ENCODE peak calls at places on chromosomes 11 and 22, in seven cellular contexts. O, H, J, X, Y, W and V are unnamed samples.
A peak's percentile ranks its signal among the peaks of the same experiment; 100 is the strongest.

GRCh38 chr11:118415739-118416068 is 14.3 kb downstream of the ATP5MG start:
- DNase-seq in W (peak; percentile 96), O (peak; percentile 96), X (no peak), Y (no peak), H (no peak), J (no peak), V (peak; percentile 68)

GRCh38 chr11:18523079-18523478 is 3.7 kb downstream of the TSG101 start:
- DNase-seq in O (no peak), Y (no peak), X (no peak), J (no peak), H (no peak), W (no peak), V (no peak)

GRCh38 chr11:76256448-76256847 is 50.1 kb upstream of the WNT11 start:
- DNase-seq in W (no peak), J (no peak), O (no peak), H (no peak), Y (no peak), X (no peak), V (no peak)

GRCh38 chr11:32309541-32310217 is 125.7 kb downstream of the WT1 start:
- DNase-seq in X (no peak), H (no peak), O (no peak), W (peak; percentile 25), Y (no peak), J (no peak), V (no peak)

GRCh38 chr22:23925020-23925606 is 30.9 kb downstream of the MIF start:
- DNase-seq in X (no peak), Y (no peak), H (no peak), J (no peak), W (no peak), O (no peak), V (no peak)

GRCh38 chr11:92227954-92228935 is 3.6 kb downstream of the FAT3 start:
- DNase-seq in O (no peak), W (no peak), Y (no peak), X (no peak), J (no peak), H (peak; percentile 69), V (no peak)

GRCh38 chr11:6703247-6704063 is 20.3 kb upstream of the MRPL17 start:
- DNase-seq in X (no peak), H (peak; percentile 44), J (no peak), O (peak; percentile 63), W (peak; percentile 74), Y (no peak), V (no peak)

GRCh38 chr11:46239801-46240061 is 37.7 kb upstream of the CREB3L1 start:
- DNase-seq in J (no peak), H (no peak), O (peak; percentile 68), Y (no peak), X (no peak), W (no peak), V (no peak)